ENCODE peak calls at places on chromosomes 3 and 15, in ten cellular contexts. Z is psoas muscle, Y is transverse colon, K is esophagus squamous epithelium, C is fibroblast of mammary gland, R is AG09319, H is GM13977, A is lower leg skin, S is mesothelial cell of epicardium, N is cardiac muscle cell. W is an unnamed sample.

GRCh38 chr15:60720084-60720483 is 241.1 kb upstream of the ICE2 start:
- DNase-seq in Z (no peak), Y (no peak), K (no peak), C (no peak), R (no peak), H (peak), A (no peak), S (no peak), N (no peak), W (no peak)

GRCh38 chr3:148075829-148076716 is 621.6 kb upstream of the AGTR1 start:
- DNase-seq in Z (no peak), Y (no peak), K (no peak), C (peak), R (peak), H (no peak), A (no peak), S (no peak), N (peak), W (no peak)

GRCh38 chr3:178422406-178422805 is 113.8 kb upstream of the KCNMB2 start:
- DNase-seq in Z (no peak), Y (no peak), K (no peak), C (no peak), R (no peak), H (no peak), A (no peak), S (no peak), N (no peak), W (no peak)

GRCh38 chr3:86175593-86175992 is 815.4 kb downstream of the VGLL3 start:
- DNase-seq in Z (no peak), Y (no peak), K (no peak), C (no peak), R (no peak), H (no peak), A (no peak), S (no peak), N (no peak), W (no peak)

GRCh38 chr3:96814581-96815567 is at the start of gene EPHA6:
- DNase-seq in Z (no peak), Y (no peak), K (no peak), C (no peak), R (no peak), H (peak), A (no peak), S (no peak), N (no peak), W (no peak)

GRCh38 chr3:45064512-45065372 is 38.6 kb downstream of the CLEC3B start:
- DNase-seq in Z (peak), Y (no peak), K (no peak), C (peak), R (no peak), H (no peak), A (no peak), S (no peak), N (peak), W (no peak)

GRCh38 chr3:167876603-167877325 is 141.2 kb downstream of the SERPINI1 start:
- DNase-seq in Z (no peak), Y (no peak), K (no peak), C (peak), R (peak), H (no peak), A (peak), S (no peak), N (peak), W (no peak)

GRCh38 chr3:112397529-112397928 is 64.6 kb downstream of the CD200 start:
- DNase-seq in Z (no peak), Y (no peak), K (no peak), C (no peak), R (no peak), H (no peak), A (no peak), S (no peak), N (no peak), W (no peak)

GRCh38 chr15:78709263-78709882 is 68.4 kb upstream of the CHRNB4 start:
- DNase-seq in Z (peak), Y (peak), K (no peak), C (peak), R (peak), H (peak), A (peak), S (peak), N (peak), W (peak)

GRCh38 chr3:50806031-50806430 is 131.3 kb downstream of the DOCK3 start:
- DNase-seq in Z (no peak), Y (no peak), K (no peak), C (no peak), R (no peak), H (no peak), A (no peak), S (no peak), N (no peak), W (no peak)

GRCh38 chr3:67109651-67110204 is 111.6 kb downstream of the KBTBD8 start:
- DNase-seq in Z (no peak), Y (no peak), K (no peak), C (peak), R (peak), H (peak), A (no peak), S (no peak), N (peak), W (no peak)

GRCh38 chr3:62073038-62073437 is 300.3 kb downstream of the FEZF2 start:
- DNase-seq in Z (no peak), Y (no peak), K (no peak), C (no peak), R (no peak), H (no peak), A (no peak), S (no peak), N (no peak), W (no peak)

GRCh38 chr3:101848754-101849713 is at the start of gene NFKBIZ:
- DNase-seq in Z (peak), Y (peak), K (peak), C (peak), R (peak), H (peak), A (peak), S (peak), N (peak), W (peak)

GRCh38 chr3:43405888-43406636 is 119.7 kb downstream of the SNRK start:
- DNase-seq in Z (peak), Y (no peak), K (no peak), C (peak), R (no peak), H (no peak), A (no peak), S (no peak), N (peak), W (no peak)

GRCh38 chr3:36937492-36937891 is 7.4 kb downstream of the TRANK1 start:
- DNase-seq in Z (no peak), Y (no peak), K (no peak), C (no peak), R (no peak), H (no peak), A (no peak), S (no peak), N (no peak), W (no peak)

GRCh38 chr3:115839246-115839645 is 215.9 kb downstream of the GAP43 start:
- DNase-seq in Z (no peak), Y (no peak), K (no peak), C (no peak), R (no peak), H (no peak), A (no peak), S (no peak), N (no peak), W (no peak)

GRCh38 chr3:16311960-16312451 is 47.0 kb downstream of the OXNAD1 start:
- DNase-seq in Z (peak), Y (peak), K (no peak), C (peak), R (no peak), H (peak), A (peak), S (no peak), N (peak), W (no peak)

GRCh38 chr3:112973325-112974177 is 1.4 kb downstream of the CD200R1 start:
- DNase-seq in Z (no peak), Y (peak), K (no peak), C (no peak), R (no peak), H (peak), A (no peak), S (no peak), N (no peak), W (no peak)

GRCh38 chr3:170753421-170754344 is 116.3 kb downstream of the RPL22L1 start:
- DNase-seq in Z (no peak), Y (no peak), K (no peak), C (peak), R (no peak), H (no peak), A (no peak), S (no peak), N (peak), W (no peak)

GRCh38 chr15:98920091-98920880 is 87.3 kb downstream of the PGPEP1L start:
- DNase-seq in Z (no peak), Y (no peak), K (no peak), C (peak), R (no peak), H (no peak), A (no peak), S (no peak), N (peak), W (no peak)

GRCh38 chr15:40379853-40380252 is 2.7 kb upstream of the KNSTRN start:
- DNase-seq in Z (peak), Y (peak), K (no peak), C (peak), R (peak), H (no peak), A (peak), S (no peak), N (peak), W (peak)

GRCh38 chr15:29937956-29938355 is 115.7 kb upstream of the TJP1 start:
- DNase-seq in Z (no peak), Y (no peak), K (no peak), C (peak), R (no peak), H (no peak), A (no peak), S (no peak), N (peak), W (no peak)

GRCh38 chr15:30043211-30043655 is 39.5 kb upstream of the GOLGA8J start:
- DNase-seq in Z (no peak), Y (no peak), K (no peak), C (peak), R (no peak), H (no peak), A (no peak), S (no peak), N (peak), W (no peak)

GRCh38 chr3:122299872-122300460 is 25.1 kb upstream of the CSTA start:
- DNase-seq in Z (no peak), Y (no peak), K (no peak), C (peak), R (no peak), H (no peak), A (no peak), S (no peak), N (peak), W (no peak)

GRCh38 chr15:92981333-92981732 is 81.2 kb downstream of the CHD2 start:
- DNase-seq in Z (no peak), Y (no peak), K (no peak), C (no peak), R (no peak), H (no peak), A (no peak), S (no peak), N (no peak), W (no peak)

GRCh38 chr15:85307687-85308045 is 72.7 kb upstream of the AKAP13 start:
- DNase-seq in Z (no peak), Y (no peak), K (no peak), C (no peak), R (no peak), H (no peak), A (no peak), S (no peak), N (no peak), W (no peak)

GRCh38 chr3:111989061-111989678 is 9.6 kb upstream of the TAGLN3 start:
- DNase-seq in Z (no peak), Y (no peak), K (no peak), C (peak), R (no peak), H (peak), A (no peak), S (no peak), N (peak), W (no peak)

GRCh38 chr3:10392244-10392643 is 71.3 kb upstream of the SEC13 start:
- DNase-seq in Z (no peak), Y (no peak), K (no peak), C (no peak), R (no peak), H (no peak), A (no peak), S (no peak), N (no peak), W (no peak)
- TF ChIP-seq CTCF in Z (no peak), Y (no peak), K (no peak), C (no peak), R (no peak), H (no peak), A (no peak), S (no peak), N (peak), W (no peak)

GRCh38 chr3:177371903-177372302 is 174.6 kb upstream of the TBL1XR1 start:
- DNase-seq in Z (no peak), Y (no peak), K (no peak), C (no peak), R (no peak), H (no peak), A (no peak), S (no peak), N (no peak), W (no peak)
- TF ChIP-seq CTCF in Z (no peak), Y (no peak), K (no peak), C (no peak), R (no peak), H (no peak), A (no peak), S (no peak), N (no peak), W (no peak)

GRCh38 chr3:33166095-33166494 is 52.3 kb downstream of the CRTAP start:
- DNase-seq in Z (no peak), Y (no peak), K (no peak), C (no peak), R (no peak), H (no peak), A (no peak), S (no peak), N (no peak), W (no peak)
- TF ChIP-seq CTCF in Z (no peak), Y (no peak), K (no peak), C (no peak), R (no peak), H (no peak), A (no peak), S (no peak), N (no peak), W (no peak)

GRCh38 chr3:185823280-185824044 is 1.4 kb downstream of the IGF2BP2 start:
- DNase-seq in Z (peak), Y (peak), K (no peak), C (no peak), R (no peak), H (peak), A (peak), S (peak), N (peak), W (no peak)
- TF ChIP-seq CTCF in Z (no peak), Y (no peak), K (no peak), C (no peak), R (peak), H (no peak), A (no peak), S (no peak), N (peak), W (no peak)

GRCh38 chr3:5729852-5730251 is 542.3 kb downstream of the EDEM1 start:
- DNase-seq in Z (no peak), Y (no peak), K (no peak), C (no peak), R (no peak), H (no peak), A (no peak), S (no peak), N (no peak), W (no peak)
- TF ChIP-seq CTCF in Z (no peak), Y (no peak), K (no peak), C (no peak), R (no peak), H (no peak), A (no peak), S (no peak), N (no peak), W (no peak)

DNA sequence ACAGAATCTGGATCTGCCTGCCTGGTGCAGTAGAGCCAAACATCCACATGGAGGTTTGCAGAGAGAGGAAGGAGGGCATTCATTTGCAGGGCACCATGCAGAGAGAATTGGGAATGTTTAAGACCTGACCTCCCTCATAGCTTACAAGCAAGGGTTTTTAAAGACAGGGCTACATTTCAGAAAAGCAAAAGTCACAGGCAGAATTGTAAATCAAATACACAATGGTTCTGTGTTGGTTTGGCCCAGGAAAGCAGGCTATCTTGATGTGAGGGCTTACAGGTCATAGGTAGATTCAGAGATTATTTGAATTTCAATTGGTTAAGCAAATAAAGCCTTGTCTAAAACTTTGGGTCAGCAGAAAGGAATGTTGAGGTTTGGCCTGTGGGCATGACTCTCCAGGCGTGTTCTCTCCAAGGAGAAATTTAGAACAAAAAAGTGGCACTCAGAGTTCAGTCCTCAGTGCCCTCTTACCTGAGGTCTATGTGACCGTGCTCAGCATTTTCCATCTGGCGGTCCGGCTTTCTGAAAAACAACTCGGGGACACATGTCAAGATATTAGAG is 91.5 kb downstream of the CD47 start:
- DNase-seq in Z (no peak), Y (no peak), K (no peak), C (peak), R (no peak), H (no peak), A (no peak), S (no peak), N (no peak), W (no peak)
- TF ChIP-seq CTCF in Z (no peak), Y (no peak), K (no peak), C (no peak), R (no peak), H (no peak), A (no peak), S (no peak), N (no peak), W (no peak)

DNA sequence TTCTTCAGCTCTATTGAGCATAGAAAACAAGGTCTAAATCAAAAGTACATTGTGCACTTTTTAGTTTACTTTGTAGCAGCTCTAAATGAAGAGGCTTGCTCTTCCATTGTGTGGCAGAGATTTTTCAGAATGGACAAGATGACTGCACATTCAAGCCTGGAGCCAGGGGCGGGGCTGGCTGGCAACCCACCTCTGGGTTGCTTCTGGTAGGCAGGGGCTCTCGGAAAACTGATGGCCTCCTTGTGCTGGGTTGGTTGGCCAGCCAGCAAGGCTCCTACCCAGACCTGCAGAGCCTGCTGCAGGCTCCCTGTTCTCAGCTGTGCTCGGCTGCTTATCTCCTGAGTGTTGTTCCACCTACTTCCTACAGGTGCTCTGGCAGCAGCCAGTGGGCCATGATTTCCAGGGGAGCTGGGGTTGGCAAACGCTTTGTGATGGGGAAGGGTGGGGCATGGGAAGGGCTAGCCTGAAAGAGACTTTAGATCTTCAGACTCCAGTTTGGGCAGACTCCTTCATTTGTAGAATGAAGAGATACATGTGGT is 8.8 kb downstream of the BSN start:
- DNase-seq in Z (no peak), Y (no peak), K (no peak), C (no peak), R (no peak), H (no peak), A (no peak), S (no peak), N (no peak), W (no peak)
- TF ChIP-seq CTCF in Z (no peak), Y (no peak), K (no peak), C (no peak), R (no peak), H (no peak), A (no peak), S (no peak), N (no peak), W (no peak)

GRCh38 chr15:88897142-88897455 is 1.8 kb upstream of the HAPLN3 start:
- DNase-seq in Z (no peak), Y (no peak), K (no peak), C (no peak), R (no peak), H (no peak), A (no peak), S (no peak), N (no peak), W (no peak)

GRCh38 chr15:88898736-88899135 is 3.4 kb upstream of the HAPLN3 start:
- DNase-seq in Z (no peak), Y (no peak), K (no peak), C (no peak), R (no peak), H (no peak), A (no peak), S (no peak), N (no peak), W (no peak)

GRCh38 chr15:88899251-88899650 is 3.9 kb upstream of the HAPLN3 start:
- DNase-seq in Z (no peak), Y (no peak), K (no peak), C (no peak), R (no peak), H (no peak), A (no peak), S (no peak), N (no peak), W (no peak)

GRCh38 chr15:88896339-88897033 is 1.1 kb upstream of the HAPLN3 start:
- DNase-seq in Z (no peak), Y (no peak), K (no peak), C (no peak), R (no peak), H (no peak), A (no peak), S (no peak), N (no peak), W (no peak)

GRCh38 chr15:88897456-88898194 is 2.3 kb upstream of the HAPLN3 start:
- DNase-seq in Z (peak), Y (peak), K (no peak), C (peak), R (peak), H (no peak), A (peak), S (peak), N (peak), W (peak)
- TF ChIP-seq CTCF in Z (peak), Y (peak), K (peak), C (peak), R (peak), H (peak), A (no peak), S (no peak), N (peak), W (no peak)

W was measured in omental fat pad.